ENCODE peak calls at places on chromosomes 13 and 19, in four cellular contexts. X, J, K and S are unnamed samples.
A peak's percentile ranks its signal among the peaks of the same experiment; 100 is the strongest.

GRCh38 chr13:111177081-111177711 is 62.1 kb downstream of the ARHGEF7 start:
- DNase-seq in X (no peak), J (no peak), K (no peak), S (no peak)

GRCh38 chr13:109897988-109898623 is 111.7 kb upstream of the IRS2 start:
- DNase-seq in X (no peak), J (no peak), K (no peak), S (no peak)

GRCh38 chr13:109569938-109570711 is 216.3 kb downstream of the IRS2 start:
- DNase-seq in X (no peak), J (no peak), K (no peak), S (no peak)

GRCh38 chr19:51994048-51994644 is 7.5 kb upstream of the ZNF350 start:
- DNase-seq in X (no peak), J (no peak), K (no peak), S (no peak)

GRCh38 chr13:24145231-24145630 is 15.3 kb upstream of the SPATA13 start:
- DNase-seq in X (no peak), J (no peak), K (no peak), S (no peak)

GRCh38 chr13:54016548-54016947 is 987.9 kb downstream of the OLFM4 start:
- DNase-seq in X (no peak), J (no peak), K (no peak), S (no peak)

GRCh38 chr13:47945738-47946137 is 55.3 kb downstream of the SUCLA2 start:
- DNase-seq in X (no peak), J (peak; percentile 4), K (no peak), S (no peak)

GRCh38 chr19:16193466-16193865 is 4.2 kb upstream of the AP1M1 start:
- DNase-seq in X (no peak), J (no peak), K (no peak), S (no peak)

GRCh38 chr19:48554385-48555091 is 2.6 kb downstream of the SULT2B1 start:
- DNase-seq in X (no peak), J (peak; percentile 67), K (peak; percentile 75), S (no peak)

GRCh38 chr19:34120846-34121639 is 51.3 kb upstream of the LSM14A start:
- DNase-seq in X (peak; percentile 43), J (peak; percentile 30), K (peak; percentile 67), S (peak; percentile 45)

GRCh38 chr19:18832331-18833140 is 777 bp downstream of the UPF1 start:
- DNase-seq in X (no peak), J (peak; percentile 46), K (peak; percentile 67), S (no peak)

GRCh38 chr19:56273563-56274117 is 1.1 kb downstream of the EDDM13 start:
- DNase-seq in X (no peak), J (no peak), K (no peak), S (no peak)

GRCh38 chr19:35752746-35753350 is 4.0 kb downstream of the HSPB6 start:
- DNase-seq in X (no peak), J (no peak), K (no peak), S (no peak)

GRCh38 chr19:1082165-1082927 is 12.8 kb downstream of the POLR2E start:
- DNase-seq in X (peak; percentile 89), J (no peak), K (peak; percentile 99), S (peak; percentile 96)

GRCh38 chr13:29589967-29590366 is 5.5 kb downstream of the SLC7A1 start:
- DNase-seq in X (no peak), J (no peak), K (no peak), S (no peak)

GRCh38 chr19:55193481-55193880 is 13.4 kb upstream of the SYT5 start:
- DNase-seq in X (no peak), J (no peak), K (no peak), S (no peak)

GRCh38 chr19:35042954-35043604 is 1.6 kb downstream of the HPN start:
- DNase-seq in X (no peak), J (peak; percentile 43), K (no peak), S (no peak)

GRCh38 chr13:27599845-27600553 is 20.3 kb downstream of the LNX2 start:
- DNase-seq in X (peak; percentile 34), J (peak; percentile 67), K (no peak), S (no peak)
- TF ChIP-seq JUND in X (peak; percentile 57), J (peak; percentile 87), K (peak; percentile 74), S (peak; percentile 32)

DNA sequence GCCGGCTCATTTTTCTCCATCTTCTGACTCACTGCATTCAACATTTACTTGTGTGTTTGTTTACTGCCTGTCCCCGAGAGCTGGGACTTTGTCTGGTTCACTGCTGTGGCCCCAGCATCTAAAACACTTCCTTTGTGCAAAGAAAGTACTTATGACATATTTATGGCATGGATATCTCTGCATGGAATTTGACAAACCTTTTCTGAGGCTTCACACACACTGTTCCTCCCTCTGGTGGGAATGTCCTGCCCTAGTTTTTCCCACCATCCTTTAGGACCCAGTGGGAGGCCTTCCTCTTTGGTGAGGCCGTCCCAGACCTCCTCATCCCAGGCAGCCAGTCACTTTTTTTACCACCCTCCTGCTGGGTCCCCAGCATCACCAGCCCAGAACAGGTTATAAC is 1.4 kb upstream of the SRRM5 start:
- DNase-seq in X (no peak), J (no peak), K (no peak), S (no peak)
- TF ChIP-seq JUND in X (no peak), J (no peak), K (no peak), S (no peak)

GRCh38 chr13:93810264-93810663 is 583.7 kb downstream of the GPC6 start:
- DNase-seq in X (no peak), J (peak; percentile 3), K (no peak), S (no peak)
- TF ChIP-seq JUND in X (no peak), J (no peak), K (no peak), S (no peak)

GRCh38 chr13:113672002-113672651 is 5.1 kb downstream of the GRK1 start:
- DNase-seq in X (no peak), J (no peak), K (no peak), S (no peak)
- TF ChIP-seq JUND in X (no peak), J (no peak), K (no peak), S (no peak)

GRCh38 chr13:58721273-58721672 is 1089.7 kb downstream of the PCDH17 start:
- DNase-seq in X (no peak), J (no peak), K (no peak), S (no peak)
- TF ChIP-seq JUND in X (no peak), J (no peak), K (no peak), S (no peak)

GRCh38 chr19:50669319-50670101 is 20.3 kb downstream of the C19orf81 start:
- DNase-seq in X (no peak), J (no peak), K (peak; percentile 67), S (peak; percentile 70)
- TF ChIP-seq JUND in X (no peak), J (no peak), K (no peak), S (no peak)

GRCh38 chr13:71237332-71237731 is 629.7 kb downstream of the DACH1 start:
- DNase-seq in X (no peak), J (no peak), K (no peak), S (no peak)
- TF ChIP-seq JUND in X (no peak), J (no peak), K (no peak), S (no peak)

GRCh38 chr19:45528149-45528743 is 21.0 kb downstream of the VASP start:
- DNase-seq in X (no peak), J (no peak), K (peak; percentile 81), S (peak; percentile 93)
- TF ChIP-seq JUND in X (peak; percentile 73), J (no peak), K (peak; percentile 90), S (peak; percentile 20)

GRCh38 chr19:58275564-58275963 is 3.2 kb upstream of the ZNF8 start:
- DNase-seq in X (no peak), J (no peak), K (no peak), S (no peak)

GRCh38 chr19:58278156-58279041 is at the start of gene ZNF8:
- DNase-seq in X (peak; percentile 95), J (peak; percentile 97), K (peak; percentile 96), S (peak; percentile 95)

GRCh38 chr19:58277197-58277596 is 1.6 kb upstream of the ZNF8 start:
- DNase-seq in X (no peak), J (no peak), K (no peak), S (no peak)

GRCh38 chr19:58277748-58278147 is 1.0 kb upstream of the ZNF8 start:
- DNase-seq in X (no peak), J (no peak), K (no peak), S (no peak)

DNA sequence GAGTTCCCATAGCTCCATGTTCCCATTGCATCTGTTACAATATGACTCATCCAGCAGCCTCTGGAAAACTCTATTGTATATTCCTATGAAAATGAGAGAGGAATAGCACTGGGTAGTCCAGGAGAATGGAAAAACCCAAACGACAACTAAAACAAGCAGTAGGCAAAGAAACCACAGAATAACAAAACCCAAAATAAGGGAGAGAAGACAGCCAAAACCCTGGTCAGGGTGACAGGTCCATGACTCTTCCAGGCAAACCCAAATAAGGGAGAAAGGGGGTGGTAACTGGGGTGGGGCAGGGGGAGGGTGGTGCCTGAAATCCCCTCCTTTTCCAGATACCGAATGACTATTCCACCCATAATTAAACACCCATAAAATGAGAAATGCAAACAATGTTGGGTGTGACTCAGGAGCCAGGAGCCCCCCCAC is 4.0 kb upstream of the ZNF8 start:
- DNase-seq in X (no peak), J (no peak), K (no peak), S (no peak)
- TF ChIP-seq JUND in X (no peak), J (no peak), K (no peak), S (no peak)

DNA sequence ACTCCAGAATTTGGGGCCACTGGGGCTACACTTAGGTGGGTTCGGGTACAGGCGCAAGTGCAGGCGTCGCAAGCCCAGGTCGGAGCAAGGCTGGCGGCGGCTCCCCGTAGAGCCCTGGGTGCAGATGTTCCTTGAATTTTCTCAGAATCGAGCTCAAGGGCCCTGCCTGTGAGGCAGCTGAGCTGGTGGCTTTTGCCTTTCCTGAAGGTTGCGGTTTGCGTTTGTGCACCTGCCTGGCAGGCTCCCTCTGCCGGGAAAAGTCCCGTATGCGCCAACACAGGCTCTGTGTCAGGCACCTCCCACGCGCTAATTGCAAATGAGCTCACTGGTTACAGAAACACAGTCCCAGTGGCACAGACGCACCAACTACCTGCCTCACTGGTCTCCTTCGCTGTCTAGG is 5.9 kb downstream of the DOHH start:
- DNase-seq in X (no peak), J (no peak), K (no peak), S (no peak)
- TF ChIP-seq JUND in X (no peak), J (no peak), K (no peak), S (no peak)